ENCODE peak calls at places on chromosomes 7 and 10, in ten cellular contexts. G is AG08396, A is ecto neural progenitor cell, Q is Right ventricle myocardium superior, H is MV-4-11, L is NB4, U is hepatocyte, E is HTR-8/SVneo, J is aorta, W is AG08395. X is an unnamed sample.

GRCh38 chr7:2821842-2822507 is 22.1 kb downstream of the GNA12 start:
- DNase-seq in E (peak), L (no peak), H (no peak), G (peak), A (no peak), U (no peak), J (no peak), Q (peak), W (peak), X (no peak)

GRCh38 chr7:2399848-2400587 is 3.4 kb upstream of the CHST12 start:
- DNase-seq in G (peak), U (peak), E (peak), H (peak), J (peak), Q (peak), A (no peak), L (peak), W (peak), X (peak)

GRCh38 chr10:130557181-130557580 is 421.0 kb downstream of the GLRX3 start:
- DNase-seq in Q (no peak), L (no peak), J (no peak), E (no peak), G (no peak), U (no peak), A (no peak), W (no peak), H (no peak), X (no peak)

GRCh38 chr7:91031757-91032156 is 232.5 kb upstream of the FZD1 start:
- DNase-seq in Q (no peak), L (no peak), W (no peak), E (no peak), G (no peak), H (no peak), J (no peak), U (peak), A (no peak), X (no peak)

GRCh38 chr10:3805227-3805790 is 20.3 kb upstream of the KLF6 start:
- DNase-seq in L (peak), G (no peak), Q (no peak), H (peak), A (no peak), W (peak), U (no peak), J (no peak), E (no peak), X (no peak)

GRCh38 chr10:124062390-124062789 is 31.0 kb downstream of the CHST15 start:
- DNase-seq in H (no peak), Q (no peak), L (no peak), J (no peak), W (no peak), G (no peak), U (no peak), A (no peak), E (no peak), X (no peak)

GRCh38 chr10:15871823-15872222 is 11.5 kb upstream of the MINDY3 start:
- DNase-seq in U (no peak), E (no peak), J (no peak), H (no peak), W (no peak), Q (no peak), L (no peak), G (no peak), A (no peak), X (no peak)

GRCh38 chr10:6567203-6567703 is 12.8 kb downstream of the PRKCQ start:
- DNase-seq in G (no peak), W (no peak), Q (no peak), J (no peak), H (no peak), U (no peak), L (no peak), A (no peak), E (no peak), X (no peak)

GRCh38 chr10:97049670-97050069 is 136.1 kb downstream of the SLIT1 start:
- DNase-seq in E (no peak), W (no peak), J (no peak), H (no peak), U (no peak), Q (no peak), A (no peak), L (no peak), G (no peak), X (peak)

GRCh38 chr7:106367018-106367420 is 82.2 kb upstream of the NAMPT start:
- DNase-seq in U (no peak), J (no peak), E (no peak), H (peak), G (peak), A (no peak), Q (no peak), W (peak), L (peak), X (no peak)

GRCh38 chr10:12638781-12639180 is 289.4 kb downstream of the CAMK1D start:
- DNase-seq in Q (no peak), G (no peak), H (no peak), A (no peak), L (no peak), W (no peak), J (no peak), E (no peak), U (no peak), X (no peak)

GRCh38 chr7:152760384-152761115 is 998 bp downstream of the ACTR3B start:
- DNase-seq in G (no peak), Q (no peak), U (no peak), E (no peak), H (no peak), A (no peak), L (peak), W (no peak), J (no peak), X (no peak)

GRCh38 chr10:76382381-76382851 is 951.0 kb downstream of the LRMDA start:
- DNase-seq in H (peak), Q (no peak), L (peak), A (no peak), W (peak), U (no peak), G (peak), E (peak), J (no peak), X (no peak)

GRCh38 chr10:48289652-48290238 is 15.2 kb upstream of the FRMPD2 start:
- DNase-seq in G (peak), A (peak), E (peak), U (peak), W (peak), J (peak), Q (peak), L (peak), H (peak), X (no peak)

GRCh38 chr10:77441541-77442175 is 195.9 kb downstream of the KCNMA1 start:
- DNase-seq in J (no peak), H (no peak), A (no peak), L (no peak), U (no peak), E (no peak), Q (no peak), W (no peak), G (no peak), X (no peak)

GRCh38 chr10:50406457-50407076 is 155.3 kb upstream of the ASAH2 start:
- DNase-seq in J (no peak), L (no peak), H (no peak), U (no peak), Q (no peak), G (no peak), W (no peak), E (no peak), A (no peak), X (no peak)

GRCh38 chr10:6398419-6398818 is 181.7 kb downstream of the PRKCQ start:
- DNase-seq in A (no peak), Q (no peak), E (no peak), H (peak), U (no peak), G (no peak), J (no peak), L (peak), W (no peak), X (no peak)

GRCh38 chr7:101636822-101637623 is 7.9 kb upstream of the MYL10 start:
- DNase-seq in Q (no peak), U (no peak), G (peak), H (no peak), A (no peak), W (no peak), J (no peak), L (no peak), E (no peak), X (no peak)

GRCh38 chr10:8035641-8036520 is 18.6 kb upstream of the GATA3 start:
- DNase-seq in H (no peak), Q (no peak), J (no peak), G (no peak), E (no peak), W (no peak), U (no peak), L (no peak), A (peak), X (no peak)

GRCh38 chr10:86113983-86114382 is 252.6 kb downstream of the GRID1 start:
- DNase-seq in H (no peak), U (no peak), L (no peak), J (no peak), E (no peak), W (no peak), G (no peak), A (no peak), Q (no peak), X (no peak)

GRCh38 chr7:27147211-27148030 is at the start of gene HOXA6:
- DNase-seq in G (peak), J (peak), U (no peak), H (no peak), E (no peak), L (no peak), Q (no peak), W (peak), A (peak), X (peak)

GRCh38 chr10:70984986-70985719 is 96.8 kb upstream of the PCBD1 start:
- DNase-seq in E (no peak), G (no peak), W (no peak), L (no peak), U (no peak), Q (no peak), A (no peak), J (no peak), H (no peak), X (peak)

GRCh38 chr7:150515248-150515647 is 576 bp downstream of the GIMAP7 start:
- DNase-seq in L (no peak), U (no peak), Q (no peak), H (no peak), A (no peak), W (no peak), G (no peak), J (no peak), E (no peak), X (no peak)

GRCh38 chr7:123599766-123600165 is 1.9 kb upstream of the ASB15 start:
- DNase-seq in Q (no peak), A (no peak), G (no peak), J (no peak), L (no peak), H (peak), U (no peak), W (no peak), E (no peak), X (no peak)

GRCh38 chr7:145082366-145083240 is 246.8 kb upstream of the TPK1 start:
- DNase-seq in G (no peak), W (no peak), H (no peak), E (no peak), U (no peak), A (no peak), Q (no peak), L (peak), J (no peak), X (no peak)

X was measured in kidney.